ENCODE peak calls at places on chromosomes 13 and 19, in eight cellular contexts. R, T, J, O, G, A, P and K are unnamed samples.
A peak's percentile ranks its signal among the peaks of the same experiment; 100 is the strongest.

GRCh38 chr19:10655457-10656312 is 1.5 kb downstream of the ILF3 start:
- DNase-seq in R (no peak), T (peak; percentile 62), J (peak; percentile 12), O (peak; percentile 49), G (no peak), A (peak; percentile 27), P (no peak), K (no peak)

GRCh38 chr19:33171916-33172359 is 22.2 kb upstream of the LRP3 start:
- DNase-seq in R (peak; percentile 59), T (no peak), J (no peak), O (peak; percentile 17), G (no peak), A (peak; percentile 47), P (no peak), K (no peak)

GRCh38 chr19:29640231-29640630 is 25.0 kb upstream of the PLEKHF1 start:
- DNase-seq in R (no peak), T (no peak), J (no peak), O (no peak), G (peak; percentile 34), A (no peak), P (no peak), K (no peak)

GRCh38 chr13:26589754-26590153 is 32.3 kb downstream of the WASF3 start:
- DNase-seq in R (no peak), T (no peak), J (no peak), O (no peak), G (no peak), A (peak; percentile 50), P (no peak), K (no peak)

GRCh38 chr19:3094638-3095374 is 644 bp downstream of the GNA11 start:
- DNase-seq in R (no peak), T (no peak), J (no peak), O (peak; percentile 38), G (peak; percentile 68), A (no peak), P (peak; percentile 45), K (peak; percentile 35)

GRCh38 chr19:13765395-13766094 is 1.2 kb downstream of the MRI1 start:
- DNase-seq in R (no peak), T (no peak), J (peak; percentile 47), O (no peak), G (no peak), A (no peak), P (no peak), K (no peak)

GRCh38 chr13:39347926-39348901 is 254.8 kb downstream of the LHFPL6 start:
- DNase-seq in R (no peak), T (no peak), J (no peak), O (no peak), G (no peak), A (no peak), P (no peak), K (no peak)

GRCh38 chr13:100513987-100514670 is 74.5 kb downstream of the GGACT start:
- DNase-seq in R (no peak), T (no peak), J (no peak), O (no peak), G (no peak), A (no peak), P (no peak), K (no peak)

GRCh38 chr13:46721054-46721453 is 75.9 kb downstream of the ESD start:
- DNase-seq in R (peak; percentile 5), T (peak; percentile 49), J (peak; percentile 33), O (peak; percentile 47), G (no peak), A (no peak), P (no peak), K (peak; percentile 31)

GRCh38 chr13:34869737-34870136 is 72.3 kb upstream of the NBEA start:
- DNase-seq in R (no peak), T (no peak), J (no peak), O (no peak), G (no peak), A (no peak), P (no peak), K (no peak)

GRCh38 chr19:7636691-7637373 is at the start of gene STXBP2:
- DNase-seq in R (no peak), T (peak; percentile 91), J (peak; percentile 61), O (peak; percentile 84), G (peak; percentile 94), A (no peak), P (peak; percentile 93), K (peak; percentile 90)

GRCh38 chr19:58399903-58400637 is 4.6 kb downstream of the RNF225 start:
- DNase-seq in R (no peak), T (no peak), J (no peak), O (no peak), G (no peak), A (no peak), P (no peak), K (no peak)

GRCh38 chr13:35987572-35988513 is 143.3 kb downstream of the DCLK1 start:
- DNase-seq in R (no peak), T (no peak), J (no peak), O (no peak), G (peak; percentile 73), A (no peak), P (no peak), K (no peak)

GRCh38 chr19:23203841-23204344 is 46.3 kb downstream of the ZNF724 start:
- DNase-seq in R (no peak), T (no peak), J (no peak), O (no peak), G (no peak), A (no peak), P (no peak), K (no peak)

GRCh38 chr19:17448190-17448967 is at the start of gene TMEM221:
- DNase-seq in R (no peak), T (peak; percentile 42), J (no peak), O (peak; percentile 27), G (peak; percentile 69), A (no peak), P (peak; percentile 49), K (peak; percentile 43)

GRCh38 chr13:59901191-59901590 is 262.5 kb downstream of the DIAPH3 start:
- DNase-seq in R (no peak), T (no peak), J (no peak), O (no peak), G (no peak), A (no peak), P (no peak), K (no peak)

GRCh38 chr13:59906413-59907027 is 257.2 kb downstream of the DIAPH3 start:
- DNase-seq in R (peak; percentile 19), T (peak; percentile 9), J (peak; percentile 1), O (peak; percentile 40), G (no peak), A (peak; percentile 7), P (no peak), K (no peak)
- TF ChIP-seq CTCF in R (peak; percentile 50), T (peak; percentile 58), J (peak; percentile 60), O (peak; percentile 69), G (peak; percentile 59), A (peak; percentile 56), P (no peak), K (peak; percentile 13)

DNA sequence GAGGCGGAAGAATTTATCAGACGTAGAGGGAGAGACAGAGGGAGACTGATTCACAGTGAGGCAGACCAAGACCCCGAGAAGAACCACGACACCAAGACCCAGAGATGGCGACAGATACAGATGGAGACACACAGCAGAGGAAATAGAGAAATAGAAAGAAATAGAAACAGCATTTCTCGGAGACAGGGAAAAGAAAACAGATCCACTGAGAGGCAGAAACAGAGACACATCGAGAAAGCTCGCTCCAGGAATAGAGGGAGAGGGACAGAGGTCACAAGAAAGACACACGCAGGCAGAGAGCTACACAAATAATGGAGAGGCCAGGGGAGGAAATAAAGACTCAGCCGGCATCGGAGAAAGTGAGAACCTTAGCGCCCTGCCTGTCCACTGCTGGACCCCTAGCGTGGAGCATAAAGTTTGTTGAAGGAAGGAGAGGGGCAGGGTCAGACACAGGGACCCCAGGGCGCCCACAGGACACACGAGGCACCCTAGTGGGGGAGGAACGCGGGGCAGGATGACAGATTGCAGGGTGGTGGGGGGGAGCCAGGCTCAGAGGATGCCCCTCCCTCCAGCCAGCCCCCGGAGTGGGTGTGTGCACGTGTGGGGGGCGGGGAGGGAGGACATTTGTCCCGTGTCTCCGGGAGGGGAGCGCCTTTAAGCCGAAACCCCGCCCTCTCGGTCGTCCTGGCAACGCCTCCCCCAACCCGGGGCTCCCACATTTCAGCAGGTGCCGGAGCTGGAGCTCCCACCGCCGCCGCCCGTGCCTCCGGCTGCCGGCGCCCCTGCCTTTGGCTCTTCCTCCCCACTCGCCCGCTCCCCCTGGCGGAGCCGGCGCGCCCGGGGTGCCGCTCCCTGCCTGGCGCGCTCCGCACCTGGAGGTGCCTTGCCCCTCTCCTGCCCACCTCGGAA is at the start of gene PRKCG:
- DNase-seq in R (no peak), T (peak; percentile 54), J (peak; percentile 44), O (peak; percentile 37), G (peak; percentile 74), A (no peak), P (peak; percentile 52), K (peak; percentile 51)
- TF ChIP-seq CTCF in R (peak; percentile 62), T (peak; percentile 51), J (peak; percentile 74), O (peak; percentile 16), G (peak; percentile 50), A (no peak), P (no peak), K (peak; percentile 44)

GRCh38 chr13:45544520-45544919 is 71.0 kb downstream of the ERICH6B start:
- DNase-seq in R (no peak), T (no peak), J (no peak), O (no peak), G (no peak), A (no peak), P (no peak), K (no peak)
- TF ChIP-seq CTCF in R (no peak), T (no peak), J (no peak), O (no peak), G (no peak), A (no peak), P (no peak), K (no peak)

DNA sequence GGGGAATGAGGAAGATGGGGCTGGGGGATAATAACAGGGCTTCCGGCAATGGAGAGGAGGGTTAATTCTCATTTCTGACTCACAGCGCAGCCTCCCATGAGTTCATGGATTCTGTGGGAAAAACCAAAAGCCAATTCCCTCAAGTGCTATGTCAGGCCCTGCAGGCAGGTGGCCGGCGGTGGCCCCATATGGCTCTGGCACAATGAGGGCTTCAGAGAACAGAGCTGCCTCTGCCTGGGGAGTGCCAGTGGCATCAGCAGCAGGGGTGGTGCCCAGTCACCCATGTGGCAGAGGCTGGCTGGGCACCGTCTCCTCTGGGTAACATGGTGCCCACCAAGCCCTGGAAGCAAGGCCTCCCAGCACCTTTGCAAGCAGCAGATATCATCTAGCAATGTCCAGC is 69.1 kb downstream of the ALOX5AP start:
- DNase-seq in R (no peak), T (no peak), J (no peak), O (no peak), G (no peak), A (no peak), P (no peak), K (no peak)
- TF ChIP-seq CTCF in R (peak; percentile 31), T (no peak), J (peak; percentile 19), O (no peak), G (no peak), A (no peak), P (no peak), K (no peak)

DNA sequence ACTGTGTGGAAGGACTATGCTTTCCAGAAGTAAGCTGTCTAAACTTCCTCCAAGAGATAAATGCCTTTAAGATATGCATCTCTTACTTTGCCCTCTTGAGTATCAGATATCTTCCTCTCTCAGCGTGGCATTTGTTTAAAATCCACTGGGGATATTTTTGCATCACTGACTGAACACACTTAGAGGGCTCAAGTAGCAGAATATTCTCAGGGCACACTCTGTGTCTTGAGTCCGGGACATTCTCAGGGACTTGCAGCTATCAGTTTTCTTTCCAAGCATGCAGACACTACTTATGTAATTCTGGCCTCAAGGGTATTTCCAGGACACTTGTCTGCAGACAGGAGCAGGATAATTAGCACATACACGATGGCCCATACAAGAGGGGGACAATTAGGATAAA is 84.7 kb downstream of the ERCC5 start:
- DNase-seq in R (no peak), T (no peak), J (no peak), O (no peak), G (no peak), A (no peak), P (no peak), K (no peak)
- TF ChIP-seq CTCF in R (no peak), T (no peak), J (no peak), O (no peak), G (no peak), A (no peak), P (no peak), K (no peak)